ENCODE peak calls at places on chromosomes 16 and 17, in six cellular contexts. P is left ventricle myocardium inferior, T is testis, N is WTC11, D is neural crest cell, E is GM20000. X is an unnamed sample.

GRCh38 chr17:8122391-8122922 is 1.4 kb downstream of the HES7 start:
- DNase-seq in P (no peak), T (no peak), N (peak; percentile 77), D (peak; percentile 11), E (no peak), X (no peak)

GRCh38 chr17:19724501-19725420 is 8.4 kb upstream of the SLC47A2 start:
- DNase-seq in P (peak; percentile 62), T (peak; percentile 75), N (no peak), D (no peak), E (no peak), X (peak; percentile 68)

GRCh38 chr17:29076722-29077121 is 33.8 kb downstream of the PIPOX start:
- DNase-seq in P (no peak), T (no peak), N (peak; percentile 41), D (no peak), E (no peak), X (no peak)

GRCh38 chr17:48121921-48122650 is 14.5 kb downstream of the SNX11 start:
- DNase-seq in P (no peak), T (no peak), N (no peak), D (no peak), E (no peak), X (no peak)

GRCh38 chr17:4503283-4504005 is 4.8 kb downstream of the SPNS2 start:
- DNase-seq in P (no peak), T (no peak), N (no peak), D (no peak), E (no peak), X (no peak)

GRCh38 chr17:1515640-1516402 is 591 bp downstream of the INPP5K start:
- DNase-seq in P (no peak), T (peak; percentile 82), N (peak; percentile 52), D (peak; percentile 33), E (peak; percentile 86), X (no peak)

GRCh38 chr17:45246861-45247428 is 14.9 kb downstream of the SPATA32 start:
- DNase-seq in P (no peak), T (peak; percentile 50), N (peak; percentile 73), D (peak; percentile 65), E (peak; percentile 68), X (peak; percentile 71)

GRCh38 chr16:79278506-79278905 is 322.0 kb downstream of the MAF start:
- DNase-seq in P (no peak), T (no peak), N (no peak), D (no peak), E (no peak), X (no peak)

GRCh38 chr17:81484195-81484979 is 28.2 kb downstream of the ACTG1 start:
- DNase-seq in P (peak; percentile 88), T (peak; percentile 92), N (peak; percentile 93), D (peak; percentile 88), E (peak; percentile 96), X (peak; percentile 88)

GRCh38 chr17:27502526-27503324 is 46.5 kb downstream of the KSR1 start:
- DNase-seq in P (peak; percentile 29), T (peak; percentile 41), N (no peak), D (no peak), E (no peak), X (no peak)

GRCh38 chr16:7313170-7313569 is 19.5 kb upstream of the RBFOX1 start:
- DNase-seq in P (no peak), T (no peak), N (no peak), D (peak; percentile 22), E (no peak), X (no peak)

GRCh38 chr17:76278952-76279741 is 14.0 kb downstream of the UBALD2 start:
- DNase-seq in P (peak; percentile 89), T (peak; percentile 93), N (peak; percentile 94), D (peak; percentile 88), E (peak; percentile 85), X (no peak)

GRCh38 chr17:19260958-19261357 is 23.8 kb downstream of the EPN2 start:
- DNase-seq in P (no peak), T (no peak), N (no peak), D (no peak), E (no peak), X (no peak)

GRCh38 chr16:524274-525011 is 3.1 kb upstream of the CAPN15 start:
- DNase-seq in P (no peak), T (no peak), N (no peak), D (no peak), E (no peak), X (no peak)

GRCh38 chr17:77569846-77570564 is 388.5 kb upstream of the TNRC6C start:
- DNase-seq in P (no peak), T (no peak), N (no peak), D (no peak), E (no peak), X (no peak)

GRCh38 chr16:30956601-30957455 is 726 bp upstream of the SETD1A start:
- DNase-seq in P (peak; percentile 86), T (peak; percentile 78), N (peak; percentile 86), D (peak; percentile 82), E (peak; percentile 91), X (peak; percentile 92)

GRCh38 chr17:1229354-1229890 is 40.8 kb upstream of the BHLHA9 start:
- DNase-seq in P (peak; percentile 73), T (peak; percentile 48), N (peak; percentile 31), D (no peak), E (peak; percentile 98), X (no peak)

GRCh38 chr16:88627531-88628411 is 10.6 kb upstream of the IL17C start:
- DNase-seq in P (no peak), T (no peak), N (no peak), D (no peak), E (no peak), X (no peak)

GRCh38 chr16:88629835-88630234 is 8.5 kb upstream of the IL17C start:
- DNase-seq in P (no peak), T (no peak), N (no peak), D (no peak), E (no peak), X (no peak)

GRCh38 chr16:88626646-88627045 is 11.7 kb upstream of the IL17C start:
- DNase-seq in P (no peak), T (no peak), N (no peak), D (no peak), E (no peak), X (no peak)

GRCh38 chr16:88630433-88630832 is 7.9 kb upstream of the IL17C start:
- DNase-seq in P (no peak), T (no peak), N (no peak), D (no peak), E (no peak), X (no peak)

DNA sequence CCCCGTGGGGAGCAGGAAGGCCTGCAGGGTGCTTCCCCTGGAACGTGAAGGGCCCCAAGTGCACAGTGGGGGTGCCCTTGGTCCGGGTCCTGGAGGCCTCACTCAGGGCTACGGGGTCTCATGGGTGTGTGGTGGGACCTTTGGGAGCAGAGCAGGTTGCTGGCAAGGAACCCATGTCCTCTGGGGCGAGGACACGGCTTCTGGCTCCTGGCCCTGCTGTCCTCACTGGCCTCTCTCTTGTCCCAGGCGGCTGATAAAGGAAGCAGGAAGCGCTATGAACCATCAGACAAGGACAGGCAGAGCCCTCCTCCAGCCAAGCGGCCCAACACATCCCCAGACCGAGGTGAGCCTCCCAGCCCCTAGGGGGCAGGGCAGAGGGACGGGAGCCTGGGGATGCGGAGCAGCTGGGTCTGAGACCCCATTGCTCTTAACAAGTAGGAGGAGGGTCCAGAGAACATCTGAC is 9.8 kb upstream of the IL17C start:
- DNase-seq in P (peak; percentile 71), T (peak; percentile 28), N (peak; percentile 85), D (peak; percentile 44), E (no peak), X (no peak)
- TF ChIP-seq CTCF in P (peak; percentile 74), T (no peak), N (peak; percentile 47), D (peak; percentile 52), E (peak; percentile 15), X (peak; percentile 32)

GRCh38 chr16:24995469-24995868 is 19.7 kb downstream of the ARHGAP17 start:
- DNase-seq in P (no peak), T (no peak), N (peak; percentile 39), D (no peak), E (no peak), X (no peak)
- TF ChIP-seq CTCF in P (no peak), T (no peak), N (no peak), D (no peak), E (peak; percentile 9), X (no peak)

DNA sequence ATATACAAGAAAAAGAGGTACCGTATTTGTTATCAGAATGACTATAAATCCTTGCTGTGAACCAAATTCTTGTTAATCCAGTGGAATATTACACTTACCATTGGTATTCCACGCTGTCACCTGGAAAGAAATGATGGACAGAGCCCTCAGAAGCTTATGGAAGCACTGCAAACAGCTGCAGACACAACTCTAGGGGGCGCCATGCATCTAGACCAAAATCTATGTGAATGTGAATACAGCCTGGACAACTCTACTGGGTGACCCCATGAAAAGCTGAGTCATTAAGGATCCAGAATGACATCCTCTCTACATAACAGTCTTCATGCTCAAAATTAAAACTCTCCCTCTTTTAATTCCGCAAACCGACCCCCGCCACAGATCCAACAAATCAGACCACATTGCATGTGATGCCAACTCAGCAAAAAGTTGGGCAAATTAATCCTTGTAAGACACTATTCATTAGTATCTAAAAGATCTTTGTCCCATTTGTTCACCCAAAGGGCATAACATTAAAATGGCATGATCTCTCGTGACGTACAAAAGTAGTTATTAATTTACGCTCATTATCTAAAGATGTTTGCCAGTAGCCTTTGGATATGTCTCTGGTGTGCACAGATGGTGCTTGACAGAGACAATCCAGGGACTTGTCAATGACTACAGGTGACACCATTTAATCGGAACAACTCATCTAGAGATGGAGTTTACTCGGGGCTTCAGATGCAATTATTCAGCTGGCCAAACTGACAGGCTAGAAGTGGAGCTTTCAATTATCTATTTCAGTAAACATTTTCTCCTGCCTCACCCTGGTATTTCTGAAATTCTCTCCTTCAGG is 552.7 kb upstream of the PSMD7 start:
- DNase-seq in P (no peak), T (no peak), N (peak; percentile 52), D (no peak), E (no peak), X (no peak)
- TF ChIP-seq CTCF in P (peak; percentile 17), T (no peak), N (peak; percentile 36), D (peak; percentile 26), E (no peak), X (peak; percentile 6)

DNA sequence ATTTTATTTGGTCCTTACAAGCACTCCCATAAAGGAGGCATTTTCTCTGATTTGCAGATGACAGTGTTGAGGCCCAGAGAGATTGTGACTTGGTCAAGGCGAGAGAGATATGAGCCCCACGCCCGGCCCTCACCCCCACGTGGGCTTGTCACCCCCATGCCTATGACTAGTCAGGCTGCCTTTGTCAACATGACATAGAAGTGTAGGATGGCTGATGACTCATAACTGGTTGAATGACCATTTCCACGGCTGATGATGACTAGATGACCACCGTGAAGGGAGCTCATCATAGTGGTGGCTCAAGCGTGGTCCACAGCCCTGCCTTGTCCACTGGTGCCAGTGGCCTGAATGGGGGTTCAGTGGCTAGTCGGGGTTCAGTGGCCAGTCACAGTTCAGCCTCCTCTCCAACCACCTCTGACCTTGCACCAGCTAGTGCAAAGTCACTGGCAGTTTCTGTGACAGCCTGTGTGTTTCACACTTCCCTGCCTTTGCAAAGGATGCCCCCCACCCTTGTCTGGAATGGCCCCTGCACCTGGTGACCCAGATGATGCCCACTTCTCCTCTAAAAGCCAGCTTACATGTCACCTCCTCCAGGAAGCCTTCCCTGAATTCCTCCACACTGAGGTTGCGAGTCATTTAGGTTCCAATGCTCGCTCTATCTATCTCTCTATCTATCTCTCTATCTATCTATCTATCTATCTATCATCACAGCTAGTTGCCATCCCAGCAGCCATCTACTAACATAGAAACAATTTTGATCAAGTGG is 3.8 kb upstream of the WSCD1 start:
- DNase-seq in P (no peak), T (no peak), N (no peak), D (no peak), E (no peak), X (no peak)
- TF ChIP-seq CTCF in P (no peak), T (no peak), N (no peak), D (no peak), E (no peak), X (no peak)